ENCODE peak calls at places on chromosomes 7 and 10, in nine cellular contexts. M, K, G, S, C, P, U, H and V are unnamed samples.

GRCh38 chr7:132066776-132067175 is 509.5 kb downstream of the PLXNA4 start:
- DNase-seq in M (no peak), K (no peak), G (no peak), S (no peak), C (peak), P (no peak), U (peak), H (peak), V (peak)

GRCh38 chr7:3867847-3868246 is 566.8 kb downstream of the SDK1 start:
- DNase-seq in M (no peak), K (no peak), G (no peak), S (no peak), C (no peak), P (no peak), U (peak), H (peak), V (no peak)

GRCh38 chr7:89837515-89837914 is 316.8 kb upstream of the STEAP1 start:
- DNase-seq in M (no peak), K (peak), G (no peak), S (no peak), C (no peak), P (peak), U (no peak), H (peak), V (peak)

GRCh38 chr10:110083884-110084283 is 76.1 kb downstream of the ADD3 start:
- DNase-seq in M (no peak), K (peak), G (no peak), S (no peak), C (no peak), P (no peak), U (no peak), H (peak), V (peak)

GRCh38 chr7:33061282-33061928 is 1.2 kb downstream of the NT5C3A start:
- DNase-seq in M (no peak), K (no peak), G (no peak), S (no peak), C (no peak), P (no peak), U (no peak), H (peak), V (no peak)

GRCh38 chr10:31757831-31758230 is 170.8 kb downstream of the ARHGAP12 start:
- DNase-seq in M (no peak), K (no peak), G (no peak), S (no peak), C (no peak), P (no peak), U (no peak), H (no peak), V (no peak)

GRCh38 chr7:64626083-64626469 is 39.9 kb upstream of the ZNF107 start:
- DNase-seq in M (no peak), K (no peak), G (no peak), S (no peak), C (no peak), P (no peak), U (no peak), H (no peak), V (no peak)

GRCh38 chr10:86265877-86266259 is 100.7 kb downstream of the GRID1 start:
- DNase-seq in M (no peak), K (no peak), G (no peak), S (no peak), C (peak), P (peak), U (no peak), H (no peak), V (no peak)

DNA sequence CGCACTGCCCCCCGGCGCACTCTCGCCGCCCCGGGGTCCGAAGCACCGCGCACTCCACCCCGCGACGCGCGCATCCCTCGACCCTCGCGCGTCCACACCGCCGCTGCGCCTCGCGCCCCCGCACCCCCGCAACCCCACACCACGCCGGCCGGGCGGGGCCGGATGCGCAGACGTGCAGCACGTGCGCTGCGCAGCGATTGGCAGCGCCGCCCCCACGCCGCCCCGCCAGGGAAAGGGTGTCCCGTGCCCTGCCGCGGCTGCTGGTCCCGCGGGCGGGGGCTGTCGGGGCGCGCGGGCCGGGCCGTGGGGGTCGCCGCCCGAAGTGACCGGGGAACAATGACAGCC is 53.7 kb upstream of the KDM7A start:
- DNase-seq in M (peak), K (no peak), G (no peak), S (no peak), C (no peak), P (no peak), U (peak), H (no peak), V (no peak)
- H3K4me3 ChIP-seq in M (peak), K (peak), G (peak), S (peak), C (peak), P (peak), U (peak), H (peak), V (peak)

DNA sequence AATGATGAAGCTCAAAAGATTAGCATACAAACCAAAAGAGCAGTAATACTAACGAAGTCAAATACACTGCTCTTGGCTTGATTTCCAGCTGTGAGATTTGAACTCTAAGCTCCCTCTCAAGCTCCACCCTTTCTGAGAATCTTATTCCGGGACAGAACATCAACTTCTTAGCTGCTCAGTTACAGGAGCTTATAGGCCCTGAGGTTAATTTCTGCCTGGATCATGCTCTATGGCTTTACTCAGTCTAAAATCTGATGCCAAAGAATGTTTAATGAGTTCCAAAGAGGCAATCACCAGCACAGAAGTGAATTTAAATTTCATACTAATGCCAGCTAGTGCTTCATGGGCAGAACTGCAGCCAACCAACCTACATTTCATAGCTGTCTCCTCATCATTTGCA is 707.2 kb downstream of the MAGI2 start:
- DNase-seq in M (no peak), K (no peak), G (no peak), S (no peak), C (no peak), P (no peak), U (no peak), H (no peak), V (no peak)
- TF ChIP-seq CTCF in M (no peak), K (no peak), G (no peak), S (no peak), C (no peak), P (no peak), U (no peak), H (no peak), V (no peak)

GRCh38 chr7:69754476-69754875 is 156.2 kb downstream of the AUTS2 start:
- DNase-seq in M (no peak), K (no peak), G (no peak), S (no peak), C (no peak), P (no peak), U (no peak), H (no peak), V (no peak)

GRCh38 chr7:69756235-69756634 is 158.0 kb downstream of the AUTS2 start:
- DNase-seq in M (no peak), K (no peak), G (no peak), S (no peak), C (no peak), P (no peak), U (no peak), H (no peak), V (no peak)

GRCh38 chr7:69757528-69757927 is 159.3 kb downstream of the AUTS2 start:
- DNase-seq in M (no peak), K (no peak), G (no peak), S (no peak), C (no peak), P (no peak), U (no peak), H (no peak), V (no peak)

GRCh38 chr7:69751026-69751425 is 152.8 kb downstream of the AUTS2 start:
- DNase-seq in M (no peak), K (no peak), G (no peak), S (no peak), C (no peak), P (no peak), U (no peak), H (no peak), V (no peak)

DNA sequence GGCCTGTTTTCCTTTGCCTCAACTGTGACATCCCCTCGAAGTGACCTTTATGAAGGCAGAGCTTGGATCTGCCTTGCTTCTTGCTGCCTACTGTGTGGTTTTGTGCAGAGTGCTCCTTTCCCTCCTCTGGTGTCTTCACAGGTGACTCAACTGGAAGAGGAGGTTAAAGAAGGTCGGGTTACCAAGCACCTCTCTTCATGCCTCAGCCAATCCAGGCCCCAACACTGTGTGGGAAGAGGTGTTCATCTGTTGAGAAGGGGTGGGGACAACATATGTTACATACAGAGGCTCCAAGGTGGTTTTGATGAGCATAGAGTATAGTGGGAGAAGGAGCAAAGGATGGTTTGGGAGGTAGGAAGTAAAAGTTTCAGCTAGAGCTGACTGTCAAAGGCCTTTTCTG is 155.7 kb downstream of the AUTS2 start:
- DNase-seq in M (no peak), K (no peak), G (no peak), S (no peak), C (no peak), P (no peak), U (no peak), H (no peak), V (no peak)
- H3K4me3 ChIP-seq in M (no peak), K (no peak), G (no peak), S (no peak), C (no peak), P (no peak), U (no peak), H (no peak), V (no peak)

DNA sequence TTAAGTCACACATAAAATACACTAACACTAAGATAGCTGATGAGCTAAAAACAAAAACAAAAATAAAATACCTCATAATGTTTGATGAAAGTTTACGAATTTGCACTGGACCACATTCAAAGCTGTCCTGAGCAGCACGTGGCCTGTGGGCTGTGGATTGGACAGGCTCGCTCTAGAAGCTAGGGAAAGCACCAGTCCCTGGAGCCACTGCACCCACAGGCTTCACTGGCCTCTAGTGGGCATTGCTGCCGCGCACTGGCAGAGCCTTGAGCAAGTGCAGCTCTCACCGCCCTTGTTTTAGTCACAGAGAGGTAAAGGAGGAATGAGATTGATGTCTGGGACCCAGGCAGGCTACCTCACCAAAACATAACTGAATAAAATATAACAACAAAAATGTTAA is 67.6 kb downstream of the PAX2 start:
- DNase-seq in M (no peak), K (no peak), G (no peak), S (no peak), C (no peak), P (no peak), U (no peak), H (no peak), V (no peak)
- TF ChIP-seq CTCF in M (no peak), K (no peak), G (peak), S (peak), C (no peak), P (no peak), U (no peak), H (no peak), V (peak)

DNA sequence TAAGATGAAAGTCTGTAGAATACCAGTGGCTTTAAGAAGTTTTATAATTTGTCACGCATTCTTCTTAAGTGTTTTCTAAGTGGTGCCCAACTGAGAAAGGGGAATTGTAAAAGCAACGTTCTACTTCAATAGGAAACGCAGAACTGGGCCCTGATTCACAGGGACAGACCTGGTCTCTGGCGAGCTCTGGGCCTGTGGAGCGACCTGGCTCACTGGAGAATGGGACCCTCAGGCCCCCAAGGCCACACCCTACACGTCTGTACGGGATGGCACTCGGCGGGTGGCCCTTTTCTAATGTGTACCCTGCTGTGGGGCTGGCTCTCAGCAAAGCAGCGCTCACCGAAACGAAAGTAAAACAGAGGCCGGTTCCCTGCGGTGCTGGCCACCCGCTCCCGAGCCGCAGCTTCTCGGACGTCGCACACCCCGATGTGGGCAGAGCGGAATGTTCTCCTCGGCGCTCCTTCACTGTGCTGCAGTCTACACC is 205.0 kb downstream of the DIP2C start:
- DNase-seq in M (peak), K (peak), G (no peak), S (no peak), C (peak), P (peak), U (peak), H (peak), V (peak)
- H3K4me3 ChIP-seq in M (peak), K (peak), G (no peak), S (peak), C (peak), P (no peak), U (peak), H (no peak), V (peak)

GRCh38 chr10:49138361-49138891 is 4.6 kb upstream of the FAM170B start:
- DNase-seq in M (no peak), K (no peak), G (no peak), S (no peak), C (no peak), P (no peak), U (no peak), H (peak), V (peak)
- TF ChIP-seq CTCF in M (no peak), K (no peak), G (no peak), S (no peak), C (no peak), P (no peak), U (no peak), H (no peak), V (no peak)

DNA sequence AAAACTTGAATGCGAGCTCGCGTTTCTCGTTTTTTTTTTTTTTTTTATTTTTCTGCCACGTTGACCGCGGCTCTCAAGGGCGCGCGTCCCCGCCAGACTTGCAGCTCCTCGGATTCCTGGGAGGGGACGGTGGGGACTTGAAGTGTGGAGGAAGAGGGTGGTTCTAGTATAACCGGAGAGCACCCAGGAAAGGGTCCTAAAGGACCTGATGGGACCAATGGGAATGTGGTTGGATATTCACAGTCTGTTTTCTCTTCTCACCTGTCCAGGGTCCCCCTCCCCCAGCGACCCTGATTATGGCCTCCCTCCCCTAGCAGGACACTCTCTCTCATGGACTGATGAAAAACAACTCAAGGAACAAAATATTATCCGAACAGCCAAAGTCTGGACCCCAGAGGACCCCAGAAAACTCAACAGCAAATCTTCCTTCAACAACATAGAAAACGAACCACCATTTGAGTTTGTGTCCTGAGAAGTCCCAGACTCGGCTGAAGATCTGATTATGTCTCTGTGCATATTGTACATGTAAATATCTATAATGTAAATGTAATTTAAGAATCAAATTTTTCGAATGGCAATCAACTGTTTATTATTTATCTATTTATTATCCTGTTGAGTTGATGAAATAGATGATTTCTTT is 1.4 kb downstream of the PTF1A start:
- DNase-seq in M (no peak), K (no peak), G (no peak), S (no peak), C (no peak), P (no peak), U (no peak), H (no peak), V (no peak)
- H3K4me3 ChIP-seq in M (no peak), K (no peak), G (no peak), S (no peak), C (no peak), P (no peak), U (no peak), H (no peak), V (no peak)